ENCODE peak calls at places on chromosomes 7 and 10, in ten cellular contexts. T is A673, B is GM10248, G is suprapubic skin, S is epithelial cell of esophagus, U is WTC11, A is astrocyte of the spinal cord, Z is astrocyte of the cerebellum, L is fibroblast of the aortic adventitia, R is A549. V is an unnamed sample.
A peak's percentile ranks its signal among the peaks of the same experiment; 100 is the strongest.

GRCh38 chr7:32026076-32026425 is 44.2 kb downstream of the PDE1C start:
- DNase-seq in L (no peak), T (no peak), R (no peak), A (no peak), B (no peak), Z (no peak), G (no peak), S (no peak), U (no peak), V (no peak)

GRCh38 chr10:101783736-101784118 is 481 bp upstream of the NPM3 start:
- DNase-seq in L (no peak), G (no peak), U (no peak), T (peak; percentile 28), A (no peak), S (peak; percentile 22), B (no peak), R (no peak), Z (no peak), V (no peak)

GRCh38 chr10:79007843-79008319 is 60.9 kb upstream of the ZMIZ1 start:
- DNase-seq in A (no peak), Z (no peak), S (peak; percentile 16), T (no peak), U (no peak), L (no peak), G (no peak), R (no peak), B (no peak), V (no peak)

GRCh38 chr10:114635101-114635500 is 23.0 kb downstream of the ABLIM1 start:
- DNase-seq in T (no peak), A (no peak), U (no peak), S (no peak), B (no peak), R (no peak), G (no peak), L (no peak), Z (no peak), V (no peak)

GRCh38 chr7:17009007-17009719 is 127.4 kb upstream of the AGR3 start:
- DNase-seq in T (peak; percentile 52), G (no peak), L (peak; percentile 73), B (no peak), A (peak; percentile 21), U (no peak), Z (no peak), R (peak; percentile 61), S (peak; percentile 63), V (peak; percentile 19)

GRCh38 chr10:78377362-78377761 is 343.7 kb downstream of the RPS24 start:
- DNase-seq in T (peak; percentile 6), B (no peak), G (no peak), S (no peak), A (peak; percentile 13), L (peak; percentile 8), R (no peak), Z (peak; percentile 31), U (no peak), V (no peak)

GRCh38 chr7:149459540-149460433 is 1.1 kb downstream of the ZNF777 start:
- DNase-seq in R (no peak), G (no peak), A (no peak), S (peak; percentile 14), Z (no peak), L (no peak), T (peak; percentile 37), U (no peak), B (peak; percentile 66), V (peak; percentile 77)

GRCh38 chr10:114631678-114632417 is 26.2 kb downstream of the ABLIM1 start:
- DNase-seq in R (no peak), L (no peak), U (peak; percentile 57), A (peak; percentile 42), B (peak; percentile 47), S (no peak), G (no peak), T (peak; percentile 48), Z (no peak), V (peak; percentile 63)

GRCh38 chr7:157722137-157723060 is 385.6 kb downstream of the DNAJB6 start:
- DNase-seq in B (no peak), S (no peak), G (no peak), L (no peak), A (no peak), R (no peak), U (no peak), T (no peak), Z (no peak), V (no peak)

GRCh38 chr10:89954787-89955566 is 253.6 kb downstream of the KIF20B start:
- DNase-seq in S (no peak), L (peak; percentile 29), G (no peak), R (no peak), U (no peak), Z (no peak), T (no peak), A (peak; percentile 18), B (peak; percentile 31), V (peak; percentile 44)

GRCh38 chr7:82105463-82105862 is 335.6 kb upstream of the HGF start:
- DNase-seq in T (peak; percentile 68), U (no peak), Z (no peak), G (no peak), A (peak; percentile 76), L (peak; percentile 53), B (no peak), R (peak; percentile 75), S (peak; percentile 78), V (no peak)

GRCh38 chr7:18192228-18192627 is 164.6 kb upstream of the PRPS1L1 start:
- DNase-seq in G (no peak), S (no peak), R (peak; percentile 13), Z (no peak), L (no peak), T (no peak), U (no peak), B (no peak), A (no peak), V (no peak)

DNA sequence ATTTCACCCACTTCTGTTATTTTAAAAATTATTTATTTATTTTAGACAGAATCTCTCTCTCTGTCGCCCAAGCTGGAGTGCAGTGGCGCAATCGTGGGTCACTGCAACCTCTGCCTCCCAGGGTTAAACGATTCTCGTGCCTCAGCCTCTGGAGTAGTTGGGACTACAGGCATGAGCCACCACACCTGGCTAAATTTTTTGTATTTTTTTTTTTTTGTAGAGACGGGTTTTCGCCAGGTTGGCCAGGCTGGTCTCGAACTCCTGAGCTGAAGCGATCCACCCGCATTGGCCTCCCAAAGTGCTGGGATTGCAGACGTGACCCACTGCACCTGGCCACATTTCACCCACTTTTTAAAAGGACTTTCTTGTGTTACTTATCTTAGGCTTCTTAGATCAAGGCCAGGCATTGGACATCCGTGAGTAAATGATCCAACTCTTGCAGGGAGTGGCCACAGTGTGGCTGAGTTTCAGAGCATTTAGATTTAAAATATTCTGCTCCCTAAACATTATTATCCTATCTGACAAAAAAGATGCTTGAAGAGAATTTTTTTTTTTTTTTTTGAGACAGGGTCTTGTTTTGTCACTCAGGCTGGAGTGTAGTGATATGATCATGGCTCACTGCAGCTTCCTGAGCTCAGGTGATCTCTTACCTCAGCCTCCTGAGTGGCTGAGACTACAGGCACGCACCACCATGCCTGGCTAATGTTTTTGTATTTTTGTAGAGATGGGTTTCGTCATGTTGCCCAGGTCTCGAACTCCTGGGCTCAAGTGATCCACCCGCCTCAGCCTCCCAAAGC is 14.4 kb downstream of the SNX10 start:
- DNase-seq in Z (no peak), G (no peak), L (no peak), U (no peak), B (no peak), R (no peak), T (no peak), S (no peak), A (no peak), V (no peak)
- TF ChIP-seq CTCF in Z (no peak), G (no peak), L (no peak), U (no peak), B (no peak), R (no peak), T (no peak), S (no peak), A (no peak), V (no peak)

DNA sequence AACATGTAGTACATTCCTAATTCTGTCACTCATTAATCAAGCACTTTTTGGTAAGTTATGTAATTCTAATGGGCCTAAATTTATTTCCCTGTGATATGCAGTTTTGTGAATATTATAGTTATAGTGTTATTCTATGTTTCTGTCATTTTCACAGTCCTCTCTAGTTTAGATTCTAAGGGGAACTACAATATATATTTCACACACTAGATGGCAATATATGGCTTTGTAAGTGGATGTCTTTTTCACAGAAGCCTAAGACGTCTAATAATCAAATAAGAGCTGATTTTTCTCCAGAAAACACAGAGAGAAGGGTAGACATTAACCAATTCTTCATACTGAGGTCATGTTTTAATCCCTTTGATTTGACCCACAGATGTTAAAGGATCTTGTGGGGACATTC is 18.0 kb downstream of the RNLS start:
- DNase-seq in U (no peak), L (peak; percentile 76), S (peak; percentile 40), G (no peak), T (peak; percentile 64), Z (peak; percentile 19), B (peak; percentile 24), A (peak; percentile 56), R (peak; percentile 39), V (peak; percentile 27)
- TF ChIP-seq CTCF in U (no peak), L (peak; percentile 50), S (peak; percentile 29), G (no peak), T (peak; percentile 58), Z (peak; percentile 7), B (peak; percentile 40), A (peak; percentile 36), R (peak; percentile 64), V (peak; percentile 20)

DNA sequence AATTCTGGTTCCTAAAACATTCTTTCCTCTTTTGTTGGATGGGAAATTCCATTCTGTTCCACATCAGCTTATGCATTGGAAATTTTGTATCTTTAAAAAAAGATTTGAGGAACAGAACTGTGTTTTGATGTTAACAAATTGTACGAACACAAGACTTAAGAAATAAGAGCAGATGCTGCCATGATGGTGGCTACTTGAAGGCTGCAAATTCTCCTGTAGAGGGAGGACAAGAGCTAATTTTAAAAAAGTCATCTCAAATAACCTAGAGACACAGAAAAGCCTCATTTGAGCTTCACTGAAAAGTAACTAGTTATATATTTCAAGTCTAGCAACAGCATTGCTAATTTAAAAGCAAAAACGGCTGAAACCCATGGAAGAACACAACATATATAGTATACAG is 29.8 kb downstream of the NDUFB2 start:
- DNase-seq in U (no peak), G (no peak), A (peak; percentile 41), T (peak; percentile 28), S (no peak), L (peak; percentile 29), Z (peak; percentile 9), B (no peak), R (peak; percentile 38), V (peak; percentile 28)
- TF ChIP-seq CTCF in U (no peak), G (no peak), A (peak; percentile 46), T (peak; percentile 52), S (peak; percentile 37), L (peak; percentile 29), Z (peak; percentile 53), B (peak; percentile 31), R (peak; percentile 40), V (peak; percentile 18)

DNA sequence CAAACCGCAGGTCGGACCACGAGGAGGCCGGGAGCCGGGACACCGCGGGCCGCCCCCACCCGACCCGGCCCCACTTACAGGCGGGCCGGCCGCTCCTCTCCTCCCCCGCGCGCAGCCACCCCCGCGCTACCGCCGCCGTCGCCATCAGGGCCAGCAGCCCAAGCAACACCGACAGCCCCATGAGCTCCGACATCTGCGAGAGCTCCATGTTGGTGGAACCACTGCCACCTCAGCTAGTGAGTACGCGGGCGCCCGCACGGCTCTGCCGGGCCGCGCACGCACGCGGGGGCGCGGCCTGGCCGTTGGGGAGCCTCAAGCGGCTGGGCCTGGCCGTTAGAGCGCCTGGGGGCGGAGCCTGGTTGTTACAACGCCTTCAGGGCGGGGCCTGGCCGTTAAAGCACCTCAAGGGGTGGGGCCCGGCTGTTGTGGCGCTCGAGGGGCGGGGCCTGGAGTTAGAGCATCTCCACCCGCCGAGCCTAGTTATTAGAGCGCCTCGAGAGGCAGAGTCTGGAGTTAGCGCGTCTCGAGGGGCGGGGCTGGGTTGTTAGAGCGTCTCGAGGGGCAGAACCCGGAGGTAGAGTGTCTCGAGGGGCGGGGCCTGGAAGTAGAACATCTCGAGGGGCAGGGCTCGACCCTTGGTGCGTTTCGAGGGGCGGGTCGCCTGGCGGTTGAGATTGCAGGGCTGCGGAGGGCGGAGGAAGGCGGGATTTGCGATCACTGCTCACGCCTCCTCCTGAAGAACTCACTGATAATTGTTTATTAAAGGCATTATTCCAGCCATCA is at the start of gene TBL2:
- DNase-seq in S (peak; percentile 99), R (peak; percentile 99), U (peak; percentile 99), G (peak; percentile 99), T (peak; percentile 100), L (peak; percentile 98), Z (peak; percentile 97), B (peak; percentile 99), A (peak; percentile 99), V (peak; percentile 100)
- TF ChIP-seq CTCF in S (peak; percentile 32), R (no peak), U (no peak), G (no peak), T (peak; percentile 30), L (peak; percentile 38), Z (peak; percentile 16), B (peak; percentile 20), A (peak; percentile 28), V (peak; percentile 21)

V was measured in GM13976.